ENCODE peak calls at places on chromosome 18, in four cellular contexts. V, X, O and U are unnamed samples.

GRCh38 chr18:47772374-47773248 is 157.8 kb downstream of the SMAD2 start:
- DNase-seq in V (peak; percentile 87), X (peak; percentile 39), O (peak; percentile 91), U (peak; percentile 65)

GRCh38 chr18:9387891-9388290 is 53.3 kb downstream of the TWSG1 start:
- DNase-seq in V (no peak), X (no peak), O (no peak), U (no peak)

GRCh38 chr18:44107187-44107586 is 573.5 kb upstream of the SETBP1 start:
- DNase-seq in V (no peak), X (no peak), O (no peak), U (no peak)

GRCh38 chr18:11005528-11005927 is 143.8 kb downstream of the PIEZO2 start:
- DNase-seq in V (no peak), X (no peak), O (no peak), U (no peak)

GRCh38 chr18:61898576-61899205 is 5.9 kb upstream of the RNF152 start:
- DNase-seq in V (no peak), X (no peak), O (no peak), U (no peak)

GRCh38 chr18:76673281-76674005 is 148.9 kb upstream of the ZNF236 start:
- DNase-seq in V (no peak), X (no peak), O (no peak), U (no peak)

GRCh38 chr18:47150824-47151366 is 595 bp upstream of the HDHD2 start:
- DNase-seq in V (peak; percentile 80), X (no peak), O (no peak), U (no peak)

GRCh38 chr18:2111456-2111855 is 459.8 kb downstream of the METTL4 start:
- DNase-seq in V (no peak), X (no peak), O (no peak), U (no peak)

GRCh38 chr18:12278765-12279682 is 24.9 kb downstream of the CIDEA start:
- DNase-seq in V (no peak), X (no peak), O (peak; percentile 90), U (no peak)

GRCh38 chr18:51149605-51150429 is 47.7 kb downstream of the MEX3C start:
- DNase-seq in V (no peak), X (no peak), O (no peak), U (no peak)

GRCh38 chr18:79385326-79385725 is 10.4 kb upstream of the NFATC1 start:
- DNase-seq in V (peak; percentile 32), X (no peak), O (no peak), U (no peak)

GRCh38 chr18:60861575-60861974 is 471.7 kb upstream of the CDH20 start:
- DNase-seq in V (no peak), X (no peak), O (no peak), U (no peak)

GRCh38 chr18:57940166-57940565 is 103.9 kb upstream of the NEDD4L start:
- DNase-seq in V (no peak), X (no peak), O (no peak), U (no peak)

GRCh38 chr18:80193701-80194100 is 53.6 kb downstream of the PARD6G start:
- DNase-seq in V (no peak), X (no peak), O (no peak), U (no peak)

GRCh38 chr18:57433492-57434176 is 1.5 kb upstream of the ONECUT2 start:
- DNase-seq in V (no peak), X (no peak), O (no peak), U (no peak)

GRCh38 chr18:23307567-23308295 is 145.4 kb upstream of the RIOK3 start:
- DNase-seq in V (peak; percentile 82), X (peak; percentile 8), O (no peak), U (peak; percentile 13)

GRCh38 chr18:12254137-12254819 is at the start of gene CIDEA:
- DNase-seq in V (peak; percentile 60), X (no peak), O (peak; percentile 73), U (no peak)

GRCh38 chr18:43882358-43882757 is 605.1 kb upstream of the SYT4 start:
- DNase-seq in V (peak; percentile 47), X (no peak), O (no peak), U (peak; percentile 10)

GRCh38 chr18:76499596-76500340 is 4.7 kb upstream of the ZNF516 start:
- DNase-seq in V (no peak), X (no peak), O (no peak), U (no peak)

GRCh38 chr18:36162981-36163380 is 24.3 kb upstream of the MOCOS start:
- DNase-seq in V (no peak), X (no peak), O (no peak), U (no peak)

GRCh38 chr18:28823506-28824182 is 646.7 kb upstream of the CDH2 start:
- DNase-seq in V (peak; percentile 38), X (no peak), O (no peak), U (peak; percentile 34)

DNA sequence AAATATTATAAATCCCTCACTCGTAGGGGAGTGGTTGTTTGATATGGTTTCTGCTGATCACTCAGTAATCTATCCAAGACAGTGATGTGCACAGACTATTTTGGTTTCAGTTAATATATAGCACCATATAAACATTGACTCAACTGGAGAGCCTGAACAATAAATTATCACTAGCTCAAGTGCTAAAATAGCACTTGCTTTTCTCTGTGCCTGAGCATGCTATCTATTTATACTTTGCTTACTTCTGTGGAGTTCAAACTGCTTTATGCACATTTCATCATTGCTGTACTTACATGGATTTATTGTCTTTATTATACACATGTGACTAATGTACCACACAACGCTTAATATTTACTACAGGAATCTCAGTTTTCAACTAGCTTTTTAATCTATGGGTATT is 133.6 kb downstream of the BCL2 start:
- DNase-seq in V (no peak), X (no peak), O (no peak), U (no peak)
- H3K4me1 ChIP-seq in V (peaks cover 21% of the 10 kb centered on the region), X (peaks cover 61% of the 10 kb centered on the region), O (no peaks in the 10 kb centered on the region), U (peaks cover 27% of the 10 kb centered on the region)

DNA sequence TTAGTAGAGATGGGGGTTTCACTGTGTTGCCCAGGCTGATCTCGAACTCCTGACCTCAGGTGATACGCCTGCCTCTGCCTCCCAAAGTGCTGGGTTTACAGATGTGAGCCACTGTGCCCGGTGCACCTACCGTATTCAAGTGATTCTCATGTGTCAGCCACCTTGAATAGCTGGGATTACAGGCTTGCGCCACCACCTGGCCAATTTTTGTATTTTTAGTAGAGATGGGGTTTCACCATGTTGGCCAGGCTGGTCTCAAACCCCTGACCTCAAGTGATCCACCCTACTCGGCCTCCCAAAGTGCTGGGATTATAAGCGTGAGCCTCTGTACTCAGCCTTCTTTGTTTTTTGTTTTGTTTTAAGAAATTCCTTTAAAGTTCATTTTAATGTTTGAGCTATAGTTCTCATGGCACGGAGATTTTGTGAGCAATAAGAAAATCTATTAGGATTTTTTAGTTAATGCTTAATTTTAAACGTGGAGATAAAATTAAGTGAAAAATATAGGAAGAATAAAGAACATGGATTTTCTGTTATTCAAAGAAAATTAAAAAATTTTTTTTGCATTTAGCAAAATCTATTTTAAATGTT is 242.6 kb downstream of the PHLPP1 start:
- DNase-seq in V (no peak), X (peak; percentile 24), O (peak; percentile 71), U (peak; percentile 45)
- TF ChIP-seq CTCF in V (peak; percentile 54), X (peak; percentile 34), O (peak; percentile 78), U (peak; percentile 48)

DNA sequence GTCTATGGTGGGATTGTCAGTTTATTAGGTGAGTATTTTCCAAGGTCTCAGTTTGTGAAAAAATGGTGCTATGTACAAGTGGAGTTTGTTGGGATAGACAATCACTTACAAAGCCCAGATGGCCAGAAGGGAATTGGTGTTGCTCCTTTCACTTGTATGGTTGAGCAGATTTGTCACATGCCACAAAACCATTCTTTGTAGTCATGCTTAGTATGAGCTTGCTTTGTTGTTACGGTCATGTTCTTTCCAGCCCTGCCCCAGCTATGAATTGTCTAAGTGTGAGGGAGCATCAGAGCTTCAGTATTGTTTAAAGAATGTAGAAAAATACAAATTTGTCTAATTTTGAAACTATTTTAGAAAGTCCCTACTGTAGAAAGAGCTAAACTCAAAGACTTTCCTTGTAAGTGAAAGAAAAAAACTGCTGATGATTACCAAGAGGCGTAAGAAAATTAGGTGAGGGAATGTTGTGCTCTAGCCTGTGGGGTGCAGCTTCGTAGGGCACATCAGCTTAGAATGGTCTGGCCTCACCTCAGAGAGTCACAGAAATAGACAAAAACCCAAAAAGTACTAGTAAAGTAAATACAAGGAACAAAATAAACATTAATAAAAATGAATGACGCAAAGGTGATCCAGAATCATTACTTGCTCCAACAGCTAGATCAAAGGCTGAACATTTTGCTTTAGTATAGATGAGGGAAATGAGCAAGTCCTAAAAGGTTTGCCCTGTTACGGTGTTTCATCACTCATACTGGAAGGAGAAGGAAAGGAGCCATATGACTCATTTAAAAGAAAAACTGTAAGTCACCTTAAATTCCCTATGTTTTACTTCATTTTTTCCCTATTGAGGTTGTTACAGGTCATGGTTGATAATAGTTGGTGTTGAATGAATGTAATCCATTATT is 9.2 kb downstream of the TGIF1 start:
- DNase-seq in V (no peak), X (no peak), O (no peak), U (no peak)
- H3K4me1 ChIP-seq in V (peaks cover 2% of the 10 kb centered on the region), X (peaks cover 5% of the 10 kb centered on the region), O (peaks cover 11% of the 10 kb centered on the region), U (peaks cover 15% of the 10 kb centered on the region)

GRCh38 chr18:50044402-50044801 is 150.5 kb downstream of the MYO5B start:
- DNase-seq in V (no peak), X (no peak), O (peak; percentile 35), U (no peak)
- TF ChIP-seq CTCF in V (no peak), X (no peak), O (peak; percentile 56), U (no peak)

GRCh38 chr18:69102959-69103358 is 297.7 kb upstream of the DOK6 start:
- DNase-seq in V (no peak), X (no peak), O (no peak), U (no peak)

GRCh38 chr18:69097349-69097748 is 299.5 kb downstream of the CCDC102B start:
- DNase-seq in V (no peak), X (no peak), O (no peak), U (no peak)
- H3K4me1 ChIP-seq in V (no peaks in the 10 kb centered on the region), X (no peaks in the 10 kb centered on the region), O (no peaks in the 10 kb centered on the region), U (no peaks in the 10 kb centered on the region)

DNA sequence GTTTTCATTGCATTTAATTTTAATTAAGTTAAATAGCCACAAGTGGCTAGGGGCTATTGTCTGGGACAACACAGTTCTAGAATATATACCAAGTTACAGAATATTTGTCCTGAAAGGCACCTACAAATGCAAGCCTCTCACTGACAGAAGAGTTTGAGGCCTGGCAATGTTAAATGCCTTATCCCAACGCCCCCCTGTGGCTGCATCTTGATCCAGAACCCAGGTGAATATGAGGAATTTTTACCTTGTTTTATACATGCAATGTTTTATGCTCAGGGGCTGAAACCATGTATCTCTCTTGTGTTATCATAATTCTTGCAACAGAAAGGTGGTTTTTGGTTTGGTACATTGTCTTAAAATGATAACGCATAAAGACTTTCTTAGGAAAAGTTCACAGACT is 71.8 kb upstream of the SEC11C start:
- DNase-seq in V (no peak), X (no peak), O (no peak), U (peak; percentile 6)
- TF ChIP-seq CTCF in V (no peak), X (no peak), O (peak; percentile 53), U (peak; percentile 54)

GRCh38 chr18:14907420-14907819 is 159.4 kb downstream of the ANKRD30B start:
- DNase-seq in V (peak; percentile 49), X (no peak), O (no peak), U (no peak)
- H3K4me1 ChIP-seq in V (no peaks in the 10 kb centered on the region), X (no peaks in the 10 kb centered on the region), O (no peaks in the 10 kb centered on the region), U (peaks cover 11% of the 10 kb centered on the region)